ENCODE peak calls at places on chromosomes 11 and 22, in eight cellular contexts. J, H, P, E, S, K, Q and D are unnamed samples.

GRCh38 chr11:13309156-13309555 is 31.6 kb downstream of the BMAL1 start:
- DNase-seq in J (no peak), H (no peak), P (no peak), E (no peak), S (no peak), K (no peak), Q (no peak), D (no peak)

GRCh38 chr11:47101452-47101851 is 75.2 kb downstream of the ARFGAP2 start:
- DNase-seq in J (no peak), H (no peak), P (no peak), E (no peak), S (no peak), K (no peak), Q (no peak), D (no peak)

GRCh38 chr11:77249427-77249826 is 52.1 kb downstream of the GDPD4 start:
- DNase-seq in J (no peak), H (no peak), P (no peak), E (no peak), S (peak), K (no peak), Q (no peak), D (no peak)

GRCh38 chr22:49547751-49548239 is 279.9 kb downstream of the BRD1 start:
- DNase-seq in J (no peak), H (no peak), P (no peak), E (peak), S (no peak), K (no peak), Q (no peak), D (no peak)

GRCh38 chr11:116541460-116541859 is 231.3 kb downstream of the BUD13 start:
- DNase-seq in J (no peak), H (no peak), P (no peak), E (no peak), S (no peak), K (no peak), Q (no peak), D (no peak)

GRCh38 chr22:27489265-27489675 is 312.3 kb downstream of the MN1 start:
- DNase-seq in J (no peak), H (no peak), P (no peak), E (no peak), S (peak), K (peak), Q (no peak), D (no peak)

GRCh38 chr22:36554101-36554500 is 25.1 kb upstream of the EIF3D start:
- DNase-seq in J (no peak), H (no peak), P (no peak), E (no peak), S (no peak), K (no peak), Q (no peak), D (no peak)

GRCh38 chr22:26514419-26515161 is 2.3 kb upstream of the TFIP11 start:
- DNase-seq in J (no peak), H (no peak), P (no peak), E (no peak), S (no peak), K (no peak), Q (no peak), D (no peak)

GRCh38 chr11:67271548-67272284 is 5.4 kb downstream of the GRK2 start:
- DNase-seq in J (no peak), H (no peak), P (no peak), E (peak), S (no peak), K (no peak), Q (no peak), D (no peak)

GRCh38 chr22:36334838-36335603 is 52.7 kb downstream of the MYH9 start:
- DNase-seq in J (no peak), H (no peak), P (no peak), E (no peak), S (peak), K (no peak), Q (peak), D (peak)

GRCh38 chr22:48057116-48057835 is 1294.8 kb downstream of the TBC1D22A start:
- DNase-seq in J (no peak), H (no peak), P (no peak), E (no peak), S (no peak), K (no peak), Q (no peak), D (no peak)

GRCh38 chr11:47928426-47928825 is 51.9 kb upstream of the PTPRJ start:
- DNase-seq in J (no peak), H (no peak), P (no peak), E (peak), S (no peak), K (no peak), Q (no peak), D (no peak)

GRCh38 chr11:83259559-83259958 is 26.6 kb downstream of the CCDC90B start:
- DNase-seq in J (no peak), H (no peak), P (no peak), E (no peak), S (no peak), K (no peak), Q (no peak), D (no peak)

GRCh38 chr11:93727985-93728791 is 13.1 kb downstream of the TAF1D start:
- DNase-seq in J (no peak), H (no peak), P (no peak), E (no peak), S (no peak), K (no peak), Q (no peak), D (no peak)

GRCh38 chr22:44181912-44182590 is 1.3 kb downstream of the PARVG start:
- DNase-seq in J (no peak), H (no peak), P (no peak), E (no peak), S (no peak), K (no peak), Q (no peak), D (no peak)

GRCh38 chr11:44556735-44557409 is 8.6 kb upstream of the CD82 start:
- DNase-seq in J (no peak), H (no peak), P (peak), E (peak), S (peak), K (peak), Q (no peak), D (peak)

GRCh38 chr22:49140921-49141680 is 686.6 kb downstream of the BRD1 start:
- DNase-seq in J (no peak), H (no peak), P (no peak), E (peak), S (no peak), K (no peak), Q (no peak), D (no peak)

GRCh38 chr22:47173535-47174021 is 411.1 kb downstream of the TBC1D22A start:
- DNase-seq in J (no peak), H (no peak), P (no peak), E (no peak), S (no peak), K (no peak), Q (no peak), D (no peak)

GRCh38 chr11:15114501-15115475 is at the start of gene INSC:
- DNase-seq in J (no peak), H (no peak), P (peak), E (no peak), S (no peak), K (no peak), Q (no peak), D (peak)

GRCh38 chr22:23068096-23068831 is 2.1 kb upstream of the GNAZ start:
- DNase-seq in J (no peak), H (no peak), P (no peak), E (peak), S (no peak), K (no peak), Q (no peak), D (no peak)

GRCh38 chr11:441418-442274 is at the start of gene ANO9:
- DNase-seq in J (no peak), H (no peak), P (no peak), E (peak), S (no peak), K (no peak), Q (no peak), D (no peak)

GRCh38 chr11:10858505-10859360 is 880 bp upstream of the ZBED5 start:
- DNase-seq in J (no peak), H (no peak), P (peak), E (peak), S (no peak), K (no peak), Q (no peak), D (peak)

GRCh38 chr22:20092477-20092854 is 12.4 kb downstream of the DGCR8 start:
- DNase-seq in J (no peak), H (no peak), P (no peak), E (peak), S (no peak), K (no peak), Q (no peak), D (no peak)

GRCh38 chr11:24748261-24748660 is 251.4 kb downstream of the LUZP2 start:
- DNase-seq in J (no peak), H (no peak), P (no peak), E (no peak), S (no peak), K (no peak), Q (no peak), D (no peak)

GRCh38 chr22:31566484-31566883 is 70.1 kb downstream of the SFI1 start:
- DNase-seq in J (no peak), H (no peak), P (no peak), E (no peak), S (no peak), K (no peak), Q (no peak), D (no peak)

GRCh38 chr11:129699711-129700304 is 115.8 kb upstream of the TMEM45B start:
- DNase-seq in J (no peak), H (no peak), P (no peak), E (no peak), S (no peak), K (no peak), Q (no peak), D (no peak)
- TF ChIP-seq CTCF in J (no peak), H (no peak), P (no peak), E (no peak), S (no peak), K (no peak), Q (no peak), D (peak)

DNA sequence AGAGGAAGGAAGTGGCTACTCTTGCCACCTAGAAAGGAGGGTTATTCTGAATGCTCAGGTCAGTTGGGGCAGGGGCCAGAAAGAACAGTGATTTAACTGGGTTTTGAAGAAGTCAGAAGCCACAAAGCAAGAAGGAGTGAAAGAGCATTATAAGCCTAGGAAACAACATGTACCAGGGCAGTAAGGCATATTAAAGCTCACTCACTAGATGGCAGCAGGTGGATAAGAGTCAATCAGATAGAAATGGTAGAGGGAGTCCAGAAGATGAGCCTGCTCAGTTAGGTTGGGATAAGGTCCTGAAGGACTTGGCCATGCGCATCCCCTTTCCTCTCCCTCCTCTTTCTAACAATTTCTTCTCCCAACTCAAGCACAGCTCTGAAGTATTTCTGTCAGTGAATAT is 22.0 kb upstream of the PATE1 start:
- DNase-seq in J (no peak), H (no peak), P (no peak), E (no peak), S (peak), K (peak), Q (no peak), D (no peak)
- TF ChIP-seq CTCF in J (peak), H (no peak), P (no peak), E (no peak), S (peak), K (peak), Q (no peak), D (peak)

GRCh38 chr11:102798012-102798746 is at the start of gene MMP1:
- DNase-seq in J (peak), H (peak), P (no peak), E (no peak), S (peak), K (no peak), Q (peak), D (no peak)

GRCh38 chr11:102793677-102794290 is 4.2 kb downstream of the MMP1 start:
- DNase-seq in J (no peak), H (no peak), P (no peak), E (no peak), S (no peak), K (no peak), Q (no peak), D (no peak)

GRCh38 chr11:102792604-102793003 is 5.4 kb downstream of the MMP1 start:
- DNase-seq in J (no peak), H (no peak), P (no peak), E (no peak), S (no peak), K (no peak), Q (no peak), D (no peak)

GRCh38 chr11:102791271-102792036 is 6.5 kb downstream of the MMP1 start:
- DNase-seq in J (no peak), H (no peak), P (no peak), E (no peak), S (no peak), K (no peak), Q (no peak), D (no peak)

GRCh38 chr11:102794382-102794781 is 3.6 kb downstream of the MMP1 start:
- DNase-seq in J (no peak), H (no peak), P (peak), E (no peak), S (peak), K (peak), Q (no peak), D (no peak)
- TF ChIP-seq CTCF in J (peak), H (peak), P (peak), E (peak), S (peak), K (peak), Q (peak), D (peak)

GRCh38 chr11:65547446-65548125 is 10.6 kb downstream of the LTBP3 start:
- DNase-seq in J (no peak), H (no peak), P (no peak), E (no peak), S (no peak), K (no peak), Q (no peak), D (no peak)
- TF ChIP-seq CTCF in J (no peak), H (no peak), P (no peak), E (no peak), S (no peak), K (no peak), Q (no peak), D (no peak)

GRCh38 chr11:61971177-61972111 is 4.0 kb upstream of the FTH1 start:
- DNase-seq in J (peak), H (peak), P (peak), E (peak), S (peak), K (peak), Q (peak), D (peak)
- TF ChIP-seq CTCF in J (no peak), H (no peak), P (no peak), E (no peak), S (no peak), K (no peak), Q (no peak), D (no peak)

DNA sequence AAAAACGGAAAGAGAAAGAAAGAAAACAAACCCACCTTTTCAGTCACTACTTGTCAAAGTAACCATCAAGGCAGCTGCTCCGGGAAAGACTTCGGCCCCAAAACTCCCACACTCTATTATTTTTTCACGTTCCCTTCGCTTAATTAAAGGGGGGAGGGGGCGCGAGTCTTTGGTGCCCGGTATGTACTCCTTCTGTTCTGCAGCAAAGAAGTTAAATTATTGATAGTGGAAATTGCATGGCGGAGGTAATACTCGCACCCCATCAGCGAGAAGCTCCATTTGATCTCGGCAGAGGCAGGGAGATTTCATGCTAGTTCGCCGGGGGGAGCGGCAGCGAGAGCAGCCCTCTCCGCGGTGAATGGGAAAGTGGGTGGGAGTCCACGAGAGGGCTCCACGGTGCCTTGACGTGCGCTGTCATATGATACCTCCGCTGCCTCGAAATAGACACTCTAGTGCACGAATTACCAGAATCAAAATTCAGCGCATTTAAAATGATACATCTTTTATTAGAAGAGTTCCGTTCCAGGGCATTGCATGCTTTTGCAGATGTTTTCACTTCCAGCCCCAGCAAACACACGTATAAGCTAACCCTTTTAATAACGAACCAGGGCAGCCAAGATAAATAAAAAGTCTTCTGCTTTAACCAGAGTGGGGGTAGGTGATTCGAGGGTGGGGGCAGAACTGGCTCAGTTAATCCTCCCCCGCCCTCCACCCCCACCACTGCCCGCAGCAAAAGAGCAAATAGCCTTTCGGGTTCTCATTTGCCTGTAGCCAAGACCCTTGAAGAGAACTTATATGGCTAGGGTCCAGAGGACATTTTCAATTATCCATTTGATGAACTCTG is 1.2 kb upstream of the BDNF start:
- DNase-seq in J (peak), H (peak), P (no peak), E (no peak), S (peak), K (peak), Q (no peak), D (no peak)
- TF ChIP-seq CTCF in J (peak), H (peak), P (no peak), E (no peak), S (peak), K (peak), Q (peak), D (peak)

GRCh38 chr11:132184079-132184478 is 813.7 kb downstream of the NTM start:
- DNase-seq in J (no peak), H (no peak), P (no peak), E (no peak), S (no peak), K (no peak), Q (no peak), D (no peak)

GRCh38 chr11:132186193-132186592 is 815.8 kb downstream of the NTM start:
- DNase-seq in J (no peak), H (no peak), P (no peak), E (no peak), S (no peak), K (no peak), Q (no peak), D (no peak)

GRCh38 chr11:132187391-132187790 is 817.0 kb downstream of the NTM start:
- DNase-seq in J (no peak), H (no peak), P (no peak), E (no peak), S (no peak), K (no peak), Q (no peak), D (no peak)

GRCh38 chr11:132187814-132188213 is 817.4 kb downstream of the NTM start:
- DNase-seq in J (peak), H (no peak), P (no peak), E (no peak), S (peak), K (no peak), Q (no peak), D (no peak)

GRCh38 chr11:132186699-132187098 is 816.3 kb downstream of the NTM start:
- DNase-seq in J (no peak), H (no peak), P (peak), E (no peak), S (no peak), K (no peak), Q (no peak), D (peak)
- TF ChIP-seq CTCF in J (no peak), H (peak), P (peak), E (no peak), S (peak), K (no peak), Q (no peak), D (peak)

GRCh38 chr11:70483077-70483861 is 84.9 kb downstream of the CTTN start:
- DNase-seq in J (no peak), H (no peak), P (peak), E (peak), S (peak), K (peak), Q (peak), D (no peak)
- TF ChIP-seq CTCF in J (peak), H (peak), P (no peak), E (peak), S (peak), K (peak), Q (peak), D (peak)